ENCODE peak calls at places on chromosomes 4 and X, in ten cellular contexts. C is H9; K is psoas muscle; W is transverse colon; M is CD4-positive, alpha-beta T cell; O is tibial artery; Y is AG04450; A is PC-3; V is Peyer's patch; R is heart left ventricle. S is an unnamed sample.

GRCh38 chrX:131288738-131289511 is at the start of gene IGSF1:
- DNase-seq in Y (no peak), K (no peak), M (no peak), W (peak; percentile 20), C (peak; percentile 90), R (peak; percentile 43), O (no peak), V (no peak), A (no peak), S (peak; percentile 12)

GRCh38 chr4:70948665-70949284 is 44.7 kb upstream of the DCK start:
- DNase-seq in Y (no peak), R (no peak), W (no peak), M (no peak), O (no peak), K (no peak), A (peak; percentile 14), V (no peak), C (no peak), S (no peak)

GRCh38 chr4:169311643-169312365 is 41.0 kb upstream of the SH3RF1 start:
- DNase-seq in W (no peak), A (peak; percentile 53), R (no peak), M (no peak), O (no peak), Y (no peak), V (no peak), K (no peak), C (peak; percentile 69), S (peak; percentile 81)

GRCh38 chr4:12319765-12320164 is 891.1 kb upstream of the HS3ST1 start:
- DNase-seq in O (no peak), M (no peak), V (no peak), C (no peak), R (no peak), A (no peak), Y (no peak), W (no peak), K (no peak), S (no peak)

GRCh38 chrX:6432211-6432610 is 102.7 kb downstream of the VCX3A start:
- DNase-seq in O (no peak), Y (no peak), R (no peak), A (no peak), K (no peak), W (no peak), V (no peak), C (no peak), M (no peak), S (no peak)

GRCh38 chr4:26321326-26322276 is 787 bp downstream of the RBPJ start:
- DNase-seq in A (no peak), M (peak; percentile 21), Y (no peak), R (no peak), V (peak; percentile 51), K (peak; percentile 58), O (peak; percentile 70), W (peak; percentile 37), C (peak; percentile 42), S (peak; percentile 30)

GRCh38 chrX:53160297-53160983 is 64.6 kb downstream of the KDM5C start:
- DNase-seq in M (no peak), V (no peak), W (peak; percentile 16), O (no peak), R (no peak), C (no peak), K (no peak), Y (no peak), A (peak; percentile 11), S (no peak)

GRCh38 chr4:3680656-3681055 is 85.5 kb upstream of the ADRA2C start:
- DNase-seq in W (no peak), O (peak; percentile 40), Y (no peak), M (no peak), C (peak; percentile 8), V (no peak), K (peak; percentile 6), A (no peak), R (no peak), S (no peak)

GRCh38 chr4:153275380-153276276 is 68.9 kb upstream of the MND1 start:
- DNase-seq in C (no peak), O (no peak), Y (no peak), K (no peak), V (no peak), R (no peak), W (no peak), M (no peak), A (no peak), S (no peak)

GRCh38 chr4:83431200-83431599 is 24.4 kb downstream of the HELQ start:
- DNase-seq in V (no peak), R (no peak), A (no peak), O (no peak), W (no peak), K (no peak), M (no peak), Y (no peak), C (no peak), S (no peak)

GRCh38 chr4:88291003-88291402 is 6.6 kb upstream of the PPM1K start:
- DNase-seq in A (peak; percentile 1), M (no peak), C (no peak), R (no peak), V (no peak), Y (no peak), O (no peak), W (no peak), K (no peak), S (peak; percentile 73)

GRCh38 chr4:173448557-173448918 is 49.6 kb upstream of the SCRG1 start:
- DNase-seq in O (no peak), A (no peak), C (no peak), R (no peak), V (no peak), K (no peak), W (no peak), M (no peak), Y (no peak), S (no peak)

DNA sequence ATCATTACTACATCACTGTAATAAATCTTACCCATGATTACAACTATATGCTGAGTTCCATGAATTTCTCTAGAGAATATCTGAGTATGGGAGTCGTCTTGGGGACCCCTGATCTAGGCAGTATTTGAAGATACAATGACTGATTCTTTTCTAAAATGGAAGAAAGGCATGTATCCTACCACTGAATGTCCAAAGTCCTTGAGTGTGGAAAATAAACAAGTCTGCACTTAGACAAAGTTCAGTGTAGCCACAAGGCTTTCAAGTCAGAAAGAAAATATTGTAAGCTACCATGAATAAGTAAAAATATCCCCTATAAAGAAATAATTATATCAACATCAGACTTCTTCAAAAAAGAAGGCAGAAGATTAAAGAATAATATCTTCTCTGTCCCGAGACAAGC is 42.4 kb downstream of the ZNF674 start:
- DNase-seq in A (no peak), O (no peak), W (no peak), K (no peak), M (no peak), Y (no peak), V (no peak), C (no peak), R (no peak), S (no peak)
- H3K9me3 ChIP-seq in A (peaks cover 26% of the 10 kb centered on the region), O (no peaks in the 10 kb centered on the region), W (peaks cover 8% of the 10 kb centered on the region), K (peaks cover 44% of the 10 kb centered on the region), M (peaks cover 47% of the 10 kb centered on the region), Y (peaks cover 20% of the 10 kb centered on the region), V (no peaks in the 10 kb centered on the region), C (peaks cover 67% of the 10 kb centered on the region), R (peaks cover 45% of the 10 kb centered on the region), S (peaks cover 3% of the 10 kb centered on the region)

DNA sequence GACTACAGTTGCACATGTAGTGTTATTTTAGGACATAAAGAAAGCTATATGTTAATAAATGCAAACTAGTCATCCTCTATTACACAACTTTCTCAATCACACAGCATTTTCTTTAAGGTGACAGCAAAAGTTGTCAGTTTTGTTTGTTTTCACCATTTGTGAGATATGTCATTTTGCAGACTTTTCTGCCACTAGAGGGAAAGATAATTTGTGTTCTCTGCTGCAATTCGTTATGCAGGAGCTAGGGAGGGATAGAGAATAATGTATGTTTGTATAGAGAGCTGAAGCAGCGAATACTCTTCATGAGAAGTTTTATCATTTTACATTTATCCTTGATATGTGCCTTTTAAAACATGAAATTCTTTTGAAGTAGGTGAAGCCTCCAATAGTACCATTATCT is 670.6 kb upstream of the ATOH1 start:
- DNase-seq in K (no peak), A (peak; percentile 10), C (no peak), Y (no peak), W (no peak), R (no peak), M (no peak), O (no peak), V (no peak), S (peak; percentile 3)
- TF ChIP-seq CTCF in K (no peak), A (peak; percentile 57), C (peak; percentile 58), Y (peak; percentile 55), W (no peak), R (no peak), M (no peak), O (no peak), V (no peak), S (no peak)

DNA sequence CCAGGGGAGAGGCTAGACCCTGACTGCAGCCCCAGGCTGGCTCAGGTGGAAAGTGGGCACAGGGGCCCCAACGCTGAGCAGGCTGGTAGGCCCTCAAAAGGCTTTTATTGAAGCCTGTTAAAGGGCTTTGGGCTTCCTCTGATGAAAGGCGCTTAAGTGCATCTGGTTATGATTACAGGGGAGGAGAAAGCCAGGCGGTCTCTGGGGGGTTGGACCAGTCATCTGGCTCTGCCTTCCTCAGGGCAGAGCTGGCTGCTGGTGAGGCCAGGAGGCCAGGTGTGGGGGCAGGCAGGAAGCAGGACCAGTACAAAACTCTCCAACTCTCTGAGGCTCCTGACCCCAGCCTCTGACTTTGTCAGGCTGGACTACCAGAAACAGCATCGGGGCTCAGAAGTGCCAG is 68.8 kb upstream of the BCOR start:
- DNase-seq in M (no peak), A (no peak), W (no peak), Y (no peak), K (peak; percentile 56), R (no peak), V (no peak), C (peak; percentile 55), O (no peak), S (no peak)
- H3K27ac ChIP-seq in M (no peak overlapping the region), A (no peak overlapping the region), W (no peak overlapping the region), Y (no peak overlapping the region), K (no peak overlapping the region), R (no peak overlapping the region), V (no peak overlapping the region), C (no peak overlapping the region), O (no peak overlapping the region), S (no peak overlapping the region)

GRCh38 chr4:124132161-124132560 is 580.4 kb downstream of the ANKRD50 start:
- DNase-seq in K (no peak), W (no peak), V (no peak), C (no peak), M (no peak), A (no peak), R (no peak), Y (no peak), O (no peak), S (no peak)

GRCh38 chr4:124139044-124139443 is 573.5 kb downstream of the ANKRD50 start:
- DNase-seq in A (no peak), Y (no peak), W (no peak), C (no peak), M (no peak), V (no peak), K (no peak), R (no peak), O (no peak), S (no peak)

GRCh38 chr4:124135409-124135813 is 577.1 kb downstream of the ANKRD50 start:
- DNase-seq in K (no peak), W (no peak), V (no peak), M (no peak), A (peak; percentile 43), C (no peak), O (no peak), R (no peak), Y (no peak), S (peak; percentile 92)

DNA sequence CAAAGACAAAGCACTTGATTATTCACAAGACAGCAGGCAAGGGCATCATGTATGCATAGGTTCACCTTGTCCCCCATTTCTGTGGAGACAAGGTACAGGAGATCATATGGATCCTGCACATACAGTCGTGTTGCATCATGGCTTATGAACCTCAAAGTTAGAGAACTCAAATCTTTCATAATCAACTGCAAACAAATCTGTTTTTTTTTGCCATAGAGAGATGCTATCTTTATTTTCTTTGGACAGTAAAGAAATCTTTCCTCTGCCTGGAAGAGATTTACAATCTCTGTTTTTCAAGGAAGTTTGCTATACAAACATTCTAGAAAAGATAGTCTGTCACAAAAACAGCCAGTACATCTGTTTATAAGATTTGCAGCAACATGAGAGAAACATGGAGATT is 578.8 kb downstream of the ANKRD50 start:
- DNase-seq in M (no peak), O (no peak), A (no peak), V (no peak), Y (no peak), K (no peak), C (no peak), W (no peak), R (no peak), S (no peak)
- H3K9me3 ChIP-seq in M (no peaks in the 10 kb centered on the region), O (no peaks in the 10 kb centered on the region), A (no peaks in the 10 kb centered on the region), V (no peaks in the 10 kb centered on the region), Y (peaks cover 7% of the 10 kb centered on the region), K (no peaks in the 10 kb centered on the region), C (peaks cover 6% of the 10 kb centered on the region), W (peaks cover 5% of the 10 kb centered on the region), R (no peaks in the 10 kb centered on the region), S (no peaks in the 10 kb centered on the region)

S was measured in cardiac muscle cell.